ENCODE peak calls at places on chromosomes 5 and 9, in ten cellular contexts. H is neuronal stem cell, Q is spleen, B is right cardiac atrium, N is H7, E is small intestine, X is mesendoderm, Z is uterus, D is breast epithelium, K is cardiac fibroblast. R is an unnamed sample.

GRCh38 chr9:130732793-130733221 is 39.2 kb downstream of the EXOSC2 start:
- DNase-seq in H (no peak), Q (no peak), B (no peak), N (no peak), E (peak), X (no peak), Z (no peak), D (no peak), K (peak), R (no peak)

GRCh38 chr5:129474544-129474943 is 14.4 kb downstream of the ADAMTS19 start:
- DNase-seq in H (no peak), Q (no peak), B (no peak), N (no peak), E (no peak), X (peak), Z (no peak), D (no peak), K (no peak), R (no peak)

GRCh38 chr5:36751881-36752280 is 124.7 kb upstream of the NIPBL start:
- DNase-seq in H (no peak), Q (no peak), B (no peak), N (peak), E (no peak), X (peak), Z (no peak), D (no peak), K (no peak), R (no peak)

GRCh38 chr9:113541019-113541900 is 77.7 kb downstream of the RGS3 start:
- DNase-seq in H (peak), Q (peak), B (peak), N (peak), E (peak), X (peak), Z (no peak), D (no peak), K (peak), R (no peak)

GRCh38 chr5:90645024-90645610 is 86.5 kb downstream of the ADGRV1 start:
- DNase-seq in H (no peak), Q (no peak), B (peak), N (peak), E (no peak), X (peak), Z (no peak), D (no peak), K (no peak), R (no peak)

GRCh38 chr5:146659961-146660360 is 144.0 kb upstream of the GPR151 start:
- DNase-seq in H (no peak), Q (no peak), B (no peak), N (no peak), E (no peak), X (no peak), Z (no peak), D (no peak), K (no peak), R (no peak)

GRCh38 chr9:71663931-71664459 is 104.3 kb downstream of the CEMIP2 start:
- DNase-seq in H (peak), Q (no peak), B (no peak), N (no peak), E (no peak), X (peak), Z (no peak), D (no peak), K (peak), R (peak)

GRCh38 chr9:77063645-77064285 is 44.3 kb downstream of the FOXB2 start:
- DNase-seq in H (no peak), Q (no peak), B (no peak), N (no peak), E (no peak), X (no peak), Z (no peak), D (no peak), K (peak), R (peak)

GRCh38 chr9:86239053-86239770 is 20.2 kb downstream of the C9orf153 start:
- DNase-seq in H (no peak), Q (no peak), B (no peak), N (no peak), E (no peak), X (no peak), Z (no peak), D (no peak), K (peak), R (no peak)

GRCh38 chr5:15014809-15015208 is 143.2 kb upstream of the ANKH start:
- DNase-seq in H (no peak), Q (no peak), B (no peak), N (no peak), E (no peak), X (no peak), Z (no peak), D (no peak), K (peak), R (no peak)

GRCh38 chr9:130988400-130988747 is 20.6 kb upstream of the LAMC3 start:
- DNase-seq in H (no peak), Q (no peak), B (no peak), N (no peak), E (no peak), X (no peak), Z (no peak), D (no peak), K (no peak), R (no peak)

GRCh38 chr5:56688402-56688801 is 126.9 kb upstream of the MAP3K1 start:
- DNase-seq in H (no peak), Q (no peak), B (no peak), N (no peak), E (no peak), X (no peak), Z (no peak), D (no peak), K (no peak), R (no peak)

GRCh38 chr9:137256362-137256761 is 1.2 kb downstream of the NELFB start:
- DNase-seq in H (no peak), Q (no peak), B (no peak), N (no peak), E (no peak), X (no peak), Z (no peak), D (no peak), K (no peak), R (no peak)

GRCh38 chr9:137255448-137256114 is 454 bp downstream of the NELFB start:
- DNase-seq in H (no peak), Q (no peak), B (no peak), N (no peak), E (no peak), X (peak), Z (no peak), D (no peak), K (peak), R (peak)

GRCh38 chr9:137253717-137254623 is 1.2 kb upstream of the NELFB start:
- DNase-seq in H (no peak), Q (no peak), B (no peak), N (peak), E (peak), X (no peak), Z (no peak), D (no peak), K (peak), R (peak)

GRCh38 chr9:137254624-137255447 is at the start of gene NELFB:
- DNase-seq in H (peak), Q (peak), B (peak), N (peak), E (peak), X (peak), Z (peak), D (peak), K (peak), R (peak)

GRCh38 chr9:137256839-137257238 is 1.7 kb downstream of the NELFB start:
- DNase-seq in H (no peak), Q (no peak), B (no peak), N (no peak), E (no peak), X (no peak), Z (no peak), D (no peak), K (no peak), R (no peak)
- H3K4me3 ChIP-seq in H (no peak), Q (peak), B (no peak), N (no peak), E (no peak), X (no peak), Z (no peak), D (no peak), K (no peak), R (peak)

DNA sequence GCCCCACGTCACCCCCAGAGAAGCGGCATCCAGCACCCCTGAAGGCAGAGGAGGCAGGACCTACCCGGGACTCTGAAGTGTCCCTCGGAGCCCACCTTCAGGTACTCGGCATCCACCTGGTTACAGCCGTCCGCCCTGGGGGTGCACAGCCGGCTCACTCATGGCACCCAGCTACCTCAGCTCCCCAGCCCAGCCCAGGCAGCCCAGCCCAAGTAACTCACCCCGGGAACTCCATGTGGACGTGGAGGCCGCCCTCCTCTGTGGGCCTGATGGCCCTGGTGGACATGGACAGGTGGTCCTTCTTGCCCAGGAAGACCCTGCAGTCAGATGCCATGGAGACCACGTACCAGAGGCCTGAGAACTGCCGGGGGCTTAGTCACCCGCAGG is 676 bp downstream of the LCN15 start:
- DNase-seq in H (no peak), Q (no peak), B (no peak), N (no peak), E (no peak), X (no peak), Z (no peak), D (no peak), K (no peak), R (no peak)
- H3K4me3 ChIP-seq in H (no peak), Q (no peak), B (no peak), N (no peak), E (no peak), X (no peak), Z (no peak), D (no peak), K (no peak), R (no peak)

DNA sequence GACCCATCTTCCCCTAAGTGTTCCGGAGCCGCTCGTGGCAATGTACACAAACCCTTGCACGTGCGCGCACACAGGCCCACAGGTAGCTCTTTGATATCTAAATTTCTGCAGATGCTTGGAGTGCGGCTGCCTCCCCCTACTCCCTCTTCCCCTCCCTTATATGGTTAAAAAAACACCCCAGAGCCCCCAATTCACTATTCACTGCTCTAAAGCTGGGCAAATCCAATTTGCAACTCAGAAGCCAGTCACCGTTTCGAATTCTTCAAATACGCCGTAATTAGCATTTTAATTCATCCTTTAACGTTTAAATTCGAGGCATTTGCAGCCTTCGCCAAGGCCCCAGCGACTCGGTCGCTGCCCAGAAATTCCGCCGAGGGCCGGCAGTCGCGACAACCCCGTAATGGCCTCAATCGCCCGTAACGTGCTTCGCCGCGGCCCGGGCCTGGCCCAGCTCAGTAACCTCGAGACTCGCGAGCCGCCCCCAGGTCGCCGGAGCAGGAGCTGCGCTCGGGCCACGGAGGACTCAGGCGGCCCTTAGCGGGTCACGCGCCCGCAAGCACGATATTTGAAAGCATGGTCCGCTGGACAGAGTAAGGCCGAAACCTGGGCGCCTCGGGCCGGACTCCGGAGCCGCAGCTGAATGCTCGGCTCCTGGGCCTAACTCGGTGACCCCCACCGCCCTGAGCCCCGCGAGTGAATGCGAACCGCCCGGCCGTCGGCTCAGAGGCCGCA is 1.3 kb downstream of the IRX2 start:
- DNase-seq in H (no peak), Q (no peak), B (no peak), N (peak), E (no peak), X (peak), Z (no peak), D (no peak), K (peak), R (peak)
- H3K4me3 ChIP-seq in H (peak), Q (no peak), B (peak), N (peak), E (no peak), X (peak), Z (no peak), D (peak), K (peak), R (peak)

GRCh38 chr9:117545846-117546245 is 131.0 kb upstream of the ASTN2 start:
- DNase-seq in H (no peak), Q (no peak), B (no peak), N (no peak), E (no peak), X (no peak), Z (no peak), D (no peak), K (no peak), R (no peak)

GRCh38 chr9:117547321-117547720 is 132.5 kb upstream of the ASTN2 start:
- DNase-seq in H (no peak), Q (no peak), B (no peak), N (no peak), E (peak), X (no peak), Z (no peak), D (no peak), K (no peak), R (no peak)

GRCh38 chr9:117547904-117548303 is 133.0 kb upstream of the ASTN2 start:
- DNase-seq in H (no peak), Q (no peak), B (no peak), N (no peak), E (no peak), X (no peak), Z (no peak), D (no peak), K (no peak), R (no peak)

GRCh38 chr9:117548556-117548955 is 133.7 kb upstream of the ASTN2 start:
- DNase-seq in H (no peak), Q (no peak), B (no peak), N (no peak), E (no peak), X (no peak), Z (no peak), D (no peak), K (no peak), R (no peak)

DNA sequence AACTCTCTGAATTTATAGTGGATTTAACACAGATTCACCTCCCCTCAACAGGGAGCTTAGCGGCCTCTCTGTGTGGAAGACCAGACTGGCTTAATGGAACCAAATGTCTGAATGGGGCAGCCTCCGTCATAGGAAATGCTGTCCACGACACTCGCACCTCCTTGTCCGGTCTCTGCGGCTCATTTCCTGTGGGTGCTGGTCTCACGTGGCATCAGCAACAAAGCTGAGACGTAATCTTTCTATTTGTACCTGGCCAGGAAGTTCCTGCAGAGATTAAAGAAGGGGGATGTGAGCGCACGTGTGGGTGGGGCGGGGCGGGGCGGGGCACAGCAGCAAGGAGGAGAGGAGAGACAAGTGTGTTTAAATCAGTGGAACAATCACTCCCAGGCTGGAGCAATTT is 132.0 kb upstream of the ASTN2 start:
- DNase-seq in H (no peak), Q (no peak), B (peak), N (peak), E (peak), X (peak), Z (no peak), D (no peak), K (no peak), R (no peak)
- H3K4me3 ChIP-seq in H (no peak), Q (no peak), B (no peak), N (no peak), E (peak), X (no peak), Z (no peak), D (no peak), K (no peak), R (no peak)

GRCh38 chr9:33861917-33862453 is 45.0 kb downstream of the UBE2R2 start:
- DNase-seq in H (no peak), Q (no peak), B (no peak), N (no peak), E (peak), X (no peak), Z (no peak), D (no peak), K (no peak), R (no peak)
- H3K4me3 ChIP-seq in H (no peak), Q (no peak), B (no peak), N (no peak), E (no peak), X (no peak), Z (no peak), D (no peak), K (no peak), R (no peak)